ENCODE peak calls at places on chromosomes 12 and 14, in ten cellular contexts. One of them, this sample, is unnamed.

GRCh38 chr14:58297412-58297761 is 968 bp upstream of the ARID4A start:
- DNase-seq in B cell: peak; percentile 44
- DNase-seq in neural crest cell: no peak
- DNase-seq in GM13977: no peak
- DNase-seq in mesothelial cell of epicardium: no peak
- DNase-seq in RWPE1: no peak
- DNase-seq in brain microvascular endothelial cell: peak; percentile 33
- DNase-seq in GM12865: no peak
- DNase-seq in colonic mucosa: no peak
- DNase-seq in CD4-positive, alpha-beta T cell: no peak
- DNase-seq in this sample: no peak

GRCh38 chr14:90785474-90785873 is 30.8 kb downstream of the TTC7B start:
- DNase-seq in B cell: no peak
- DNase-seq in neural crest cell: no peak
- DNase-seq in GM13977: no peak
- DNase-seq in mesothelial cell of epicardium: no peak
- DNase-seq in RWPE1: no peak
- DNase-seq in brain microvascular endothelial cell: peak; percentile 16
- DNase-seq in GM12865: no peak
- DNase-seq in colonic mucosa: peak; percentile 38
- DNase-seq in CD4-positive, alpha-beta T cell: no peak
- DNase-seq in this sample: no peak

GRCh38 chr14:38882533-38882932 is 220.5 kb downstream of the SEC23A start:
- DNase-seq in B cell: no peak
- DNase-seq in neural crest cell: no peak
- DNase-seq in GM13977: no peak
- DNase-seq in mesothelial cell of epicardium: no peak
- DNase-seq in RWPE1: no peak
- DNase-seq in brain microvascular endothelial cell: no peak
- DNase-seq in GM12865: no peak
- DNase-seq in colonic mucosa: no peak
- DNase-seq in CD4-positive, alpha-beta T cell: no peak
- DNase-seq in this sample: no peak

GRCh38 chr14:103136076-103136340 is 12.7 kb downstream of the TNFAIP2 start:
- DNase-seq in B cell: no peak
- DNase-seq in neural crest cell: no peak
- DNase-seq in GM13977: no peak
- DNase-seq in mesothelial cell of epicardium: no peak
- DNase-seq in RWPE1: no peak
- DNase-seq in brain microvascular endothelial cell: no peak
- DNase-seq in GM12865: no peak
- DNase-seq in colonic mucosa: no peak
- DNase-seq in CD4-positive, alpha-beta T cell: no peak
- DNase-seq in this sample: no peak

GRCh38 chr12:47995976-47996375 is 8.3 kb downstream of the COL2A1 start:
- DNase-seq in B cell: no peak
- DNase-seq in neural crest cell: no peak
- DNase-seq in GM13977: no peak
- DNase-seq in mesothelial cell of epicardium: no peak
- DNase-seq in RWPE1: no peak
- DNase-seq in brain microvascular endothelial cell: peak; percentile 22
- DNase-seq in GM12865: no peak
- DNase-seq in colonic mucosa: no peak
- DNase-seq in CD4-positive, alpha-beta T cell: no peak
- DNase-seq in this sample: no peak

GRCh38 chr12:57657744-57658143 is 24.7 kb upstream of the B4GALNT1 start:
- DNase-seq in B cell: no peak
- DNase-seq in neural crest cell: no peak
- DNase-seq in GM13977: no peak
- DNase-seq in mesothelial cell of epicardium: no peak
- DNase-seq in RWPE1: peak; percentile 4
- DNase-seq in brain microvascular endothelial cell: no peak
- DNase-seq in GM12865: no peak
- DNase-seq in colonic mucosa: no peak
- DNase-seq in CD4-positive, alpha-beta T cell: no peak
- DNase-seq in this sample: no peak

GRCh38 chr14:49420201-49420600 is 166.0 kb downstream of the RPS29 start:
- DNase-seq in B cell: no peak
- DNase-seq in neural crest cell: no peak
- DNase-seq in GM13977: peak; percentile 13
- DNase-seq in mesothelial cell of epicardium: no peak
- DNase-seq in RWPE1: no peak
- DNase-seq in brain microvascular endothelial cell: no peak
- DNase-seq in GM12865: peak; percentile 26
- DNase-seq in colonic mucosa: no peak
- DNase-seq in CD4-positive, alpha-beta T cell: no peak
- DNase-seq in this sample: no peak

GRCh38 chr14:104140463-104141331 is 2.3 kb downstream of the KIF26A start:
- DNase-seq in B cell: peak; percentile 17
- DNase-seq in neural crest cell: no peak
- DNase-seq in GM13977: no peak
- DNase-seq in mesothelial cell of epicardium: peak; percentile 37
- DNase-seq in RWPE1: no peak
- DNase-seq in brain microvascular endothelial cell: no peak
- DNase-seq in GM12865: no peak
- DNase-seq in colonic mucosa: no peak
- DNase-seq in CD4-positive, alpha-beta T cell: peak; percentile 3
- DNase-seq in this sample: no peak

GRCh38 chr12:126397071-126397571 is 1331.9 kb downstream of the AACS start:
- DNase-seq in B cell: no peak
- DNase-seq in neural crest cell: no peak
- DNase-seq in GM13977: no peak
- DNase-seq in mesothelial cell of epicardium: no peak
- DNase-seq in RWPE1: no peak
- DNase-seq in brain microvascular endothelial cell: no peak
- DNase-seq in GM12865: peak; percentile 1
- DNase-seq in colonic mucosa: no peak
- DNase-seq in CD4-positive, alpha-beta T cell: no peak
- DNase-seq in this sample: no peak

GRCh38 chr12:110555509-110556406 is 27.4 kb downstream of the PPTC7 start:
- DNase-seq in B cell: no peak
- DNase-seq in neural crest cell: no peak
- DNase-seq in GM13977: no peak
- DNase-seq in mesothelial cell of epicardium: no peak
- DNase-seq in RWPE1: no peak
- DNase-seq in brain microvascular endothelial cell: peak; percentile 53
- DNase-seq in GM12865: no peak
- DNase-seq in colonic mucosa: no peak
- DNase-seq in CD4-positive, alpha-beta T cell: no peak
- DNase-seq in this sample: no peak

DNA sequence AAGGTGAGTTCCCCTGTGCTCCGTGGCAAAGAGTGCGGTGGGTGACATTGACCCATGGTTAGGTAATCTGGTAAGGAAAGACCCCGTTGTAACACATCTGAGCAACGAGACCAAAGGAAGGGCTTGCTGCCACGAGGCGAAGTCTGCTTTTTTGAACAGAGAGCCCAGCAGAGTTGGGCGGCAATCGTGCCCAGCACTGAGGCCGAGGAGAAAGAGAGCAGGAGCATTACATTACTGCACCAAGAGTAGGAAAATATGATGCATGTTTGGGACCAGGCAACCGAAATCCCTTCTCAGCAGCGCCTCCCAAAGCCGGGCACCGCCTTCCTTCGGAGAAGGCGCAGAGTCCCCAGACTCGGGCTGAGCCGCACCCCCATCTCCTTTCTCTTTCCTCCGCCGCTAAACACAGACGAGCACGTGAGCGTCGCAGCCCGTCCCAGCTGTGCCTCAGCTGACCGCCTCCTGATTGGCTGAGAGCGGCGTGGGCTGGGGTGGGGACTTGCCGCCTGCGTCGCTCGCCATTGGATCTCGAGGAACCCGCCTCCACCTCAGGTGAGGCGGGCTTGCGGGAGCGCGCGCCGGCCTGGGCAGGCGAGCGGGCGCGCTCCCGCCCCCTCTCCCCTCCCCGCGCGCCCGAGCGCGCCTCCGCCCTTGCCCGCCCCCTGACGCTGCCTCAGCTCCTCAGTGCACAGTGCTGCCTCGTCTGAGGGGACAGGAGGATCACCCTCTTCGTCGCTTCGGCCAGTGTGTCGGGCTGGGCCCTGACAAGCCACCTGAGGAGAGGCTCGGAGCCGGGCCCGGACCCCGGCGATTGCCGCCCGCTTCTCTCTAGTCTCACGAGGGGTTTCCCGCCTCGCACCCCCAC is at the start of gene HIF1A:
- DNase-seq in B cell: peak; percentile 98
- DNase-seq in neural crest cell: peak; percentile 81
- DNase-seq in GM13977: peak; percentile 95
- DNase-seq in mesothelial cell of epicardium: peak; percentile 92
- DNase-seq in RWPE1: peak; percentile 97
- DNase-seq in brain microvascular endothelial cell: peak; percentile 96
- DNase-seq in GM12865: peak; percentile 100
- DNase-seq in colonic mucosa: peak; percentile 97
- DNase-seq in CD4-positive, alpha-beta T cell: peak; percentile 97
- DNase-seq in this sample: peak; percentile 80
- TF ChIP-seq CTCF in B cell: no peak
- TF ChIP-seq CTCF in neural crest cell: no peak
- TF ChIP-seq CTCF in GM13977: peak; percentile 20
- TF ChIP-seq CTCF in mesothelial cell of epicardium: no peak
- TF ChIP-seq CTCF in RWPE1: peak; percentile 39
- TF ChIP-seq CTCF in brain microvascular endothelial cell: peak; percentile 53
- TF ChIP-seq CTCF in GM12865: no peak
- TF ChIP-seq CTCF in colonic mucosa: no peak
- TF ChIP-seq CTCF in CD4-positive, alpha-beta T cell: no peak
- TF ChIP-seq CTCF in this sample: no peak

GRCh38 chr14:76810525-76810924 is 2.2 kb downstream of the ANGEL1 start:
- DNase-seq in B cell: no peak
- DNase-seq in neural crest cell: no peak
- DNase-seq in GM13977: no peak
- DNase-seq in mesothelial cell of epicardium: no peak
- DNase-seq in RWPE1: no peak
- DNase-seq in brain microvascular endothelial cell: no peak
- DNase-seq in GM12865: no peak
- DNase-seq in colonic mucosa: no peak
- DNase-seq in CD4-positive, alpha-beta T cell: no peak
- DNase-seq in this sample: no peak

GRCh38 chr14:76812422-76813383 is at the start of gene ANGEL1:
- DNase-seq in B cell: peak; percentile 98
- DNase-seq in neural crest cell: peak; percentile 96
- DNase-seq in GM13977: peak; percentile 95
- DNase-seq in mesothelial cell of epicardium: peak; percentile 94
- DNase-seq in RWPE1: peak; percentile 89
- DNase-seq in brain microvascular endothelial cell: peak; percentile 91
- DNase-seq in GM12865: peak; percentile 99
- DNase-seq in colonic mucosa: peak; percentile 95
- DNase-seq in CD4-positive, alpha-beta T cell: peak; percentile 94
- DNase-seq in this sample: peak; percentile 93

GRCh38 chr14:76811561-76811960 is 1.1 kb downstream of the ANGEL1 start:
- DNase-seq in B cell: no peak
- DNase-seq in neural crest cell: no peak
- DNase-seq in GM13977: no peak
- DNase-seq in mesothelial cell of epicardium: no peak
- DNase-seq in RWPE1: no peak
- DNase-seq in brain microvascular endothelial cell: no peak
- DNase-seq in GM12865: no peak
- DNase-seq in colonic mucosa: no peak
- DNase-seq in CD4-positive, alpha-beta T cell: no peak
- DNase-seq in this sample: no peak

GRCh38 chr14:76812093-76812421 is 625 bp downstream of the ANGEL1 start:
- DNase-seq in B cell: no peak
- DNase-seq in neural crest cell: no peak
- DNase-seq in GM13977: peak; percentile 48
- DNase-seq in mesothelial cell of epicardium: no peak
- DNase-seq in RWPE1: peak; percentile 44
- DNase-seq in brain microvascular endothelial cell: no peak
- DNase-seq in GM12865: peak; percentile 41
- DNase-seq in colonic mucosa: peak; percentile 53
- DNase-seq in CD4-positive, alpha-beta T cell: no peak
- DNase-seq in this sample: no peak

GRCh38 chr14:76810953-76811400 is 1.7 kb downstream of the ANGEL1 start:
- DNase-seq in B cell: no peak
- DNase-seq in neural crest cell: no peak
- DNase-seq in GM13977: peak; percentile 40
- DNase-seq in mesothelial cell of epicardium: no peak
- DNase-seq in RWPE1: no peak
- DNase-seq in brain microvascular endothelial cell: peak; percentile 37
- DNase-seq in GM12865: peak; percentile 37
- DNase-seq in colonic mucosa: peak; percentile 35
- DNase-seq in CD4-positive, alpha-beta T cell: no peak
- DNase-seq in this sample: no peak
- TF ChIP-seq CTCF in B cell: no peak
- TF ChIP-seq CTCF in neural crest cell: peak; percentile 43
- TF ChIP-seq CTCF in GM13977: peak; percentile 59
- TF ChIP-seq CTCF in mesothelial cell of epicardium: no peak
- TF ChIP-seq CTCF in RWPE1: no peak
- TF ChIP-seq CTCF in brain microvascular endothelial cell: peak; percentile 76
- TF ChIP-seq CTCF in GM12865: peak; percentile 35
- TF ChIP-seq CTCF in colonic mucosa: no peak
- TF ChIP-seq CTCF in CD4-positive, alpha-beta T cell: peak; percentile 33
- TF ChIP-seq CTCF in this sample: no peak

DNA sequence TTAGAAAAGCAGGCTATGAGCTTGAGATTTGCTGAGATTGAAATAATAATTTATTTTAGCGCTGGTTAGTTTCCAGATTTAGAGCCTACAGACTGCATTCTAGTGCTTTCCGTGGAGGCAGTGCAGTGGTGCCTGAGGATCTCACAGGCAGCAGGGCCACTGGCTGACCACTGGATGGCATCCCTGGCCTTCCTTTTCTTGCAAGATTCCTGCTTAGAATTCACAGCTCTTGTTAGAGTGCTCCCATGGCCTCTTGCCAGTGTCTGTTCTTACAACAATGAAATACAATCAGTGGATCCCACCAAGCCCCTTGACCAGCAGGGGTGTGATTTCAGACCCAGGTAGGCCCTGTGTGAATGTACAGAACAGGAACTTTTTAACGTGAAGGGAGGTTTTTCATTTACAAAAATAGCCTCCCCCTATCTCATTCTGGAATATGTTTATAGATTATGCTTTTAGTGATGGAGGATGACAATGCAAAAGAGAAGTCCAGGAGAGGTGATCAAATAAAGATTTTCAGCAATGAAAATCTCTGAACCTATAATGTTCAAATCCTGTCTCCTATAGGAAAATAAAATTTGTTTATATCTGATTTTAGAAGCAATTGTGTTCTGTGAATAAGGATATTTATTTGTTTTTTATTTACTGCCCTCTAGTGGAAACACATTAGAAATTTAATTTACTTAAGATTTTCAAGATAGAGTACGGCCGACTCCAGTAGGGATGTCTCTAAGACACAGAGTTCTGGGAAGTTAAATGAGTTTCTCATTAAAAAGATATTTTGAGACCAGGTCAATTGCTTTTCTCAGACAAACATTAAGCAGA is 362.2 kb upstream of the STXBP6 start:
- DNase-seq in B cell: no peak
- DNase-seq in neural crest cell: peak; percentile 4
- DNase-seq in GM13977: no peak
- DNase-seq in mesothelial cell of epicardium: no peak
- DNase-seq in RWPE1: no peak
- DNase-seq in brain microvascular endothelial cell: no peak
- DNase-seq in GM12865: no peak
- DNase-seq in colonic mucosa: no peak
- DNase-seq in CD4-positive, alpha-beta T cell: no peak
- DNase-seq in this sample: no peak
- TF ChIP-seq CTCF in B cell: peak; percentile 39
- TF ChIP-seq CTCF in neural crest cell: peak; percentile 55
- TF ChIP-seq CTCF in GM13977: peak; percentile 23
- TF ChIP-seq CTCF in mesothelial cell of epicardium: peak; percentile 34
- TF ChIP-seq CTCF in RWPE1: peak; percentile 42
- TF ChIP-seq CTCF in brain microvascular endothelial cell: no peak
- TF ChIP-seq CTCF in GM12865: no peak
- TF ChIP-seq CTCF in colonic mucosa: peak; percentile 15
- TF ChIP-seq CTCF in CD4-positive, alpha-beta T cell: no peak
- TF ChIP-seq CTCF in this sample: no peak

GRCh38 chr14:100041274-100041673 is 23.9 kb upstream of the EVL start:
- DNase-seq in B cell: no peak
- DNase-seq in neural crest cell: no peak
- DNase-seq in GM13977: no peak
- DNase-seq in mesothelial cell of epicardium: no peak
- DNase-seq in RWPE1: no peak
- DNase-seq in brain microvascular endothelial cell: no peak
- DNase-seq in GM12865: no peak
- DNase-seq in colonic mucosa: no peak
- DNase-seq in CD4-positive, alpha-beta T cell: no peak
- DNase-seq in this sample: no peak
- TF ChIP-seq CTCF in B cell: no peak
- TF ChIP-seq CTCF in neural crest cell: no peak
- TF ChIP-seq CTCF in GM13977: no peak
- TF ChIP-seq CTCF in mesothelial cell of epicardium: no peak
- TF ChIP-seq CTCF in RWPE1: no peak
- TF ChIP-seq CTCF in brain microvascular endothelial cell: no peak
- TF ChIP-seq CTCF in GM12865: no peak
- TF ChIP-seq CTCF in colonic mucosa: no peak
- TF ChIP-seq CTCF in CD4-positive, alpha-beta T cell: no peak
- TF ChIP-seq CTCF in this sample: no peak